ENCODE peak calls at places on chromosomes 7 and 10, in four cellular contexts. L is mesenchymal stem cell, B is HCT116, Q is Peyer's patch. D is an unnamed sample. For H3K9me3, the result is how much of the 10 kb centered on the place peaks cover.

GRCh38 chr7:67462781-67463191 is 466.2 kb downstream of the TYW1 start:
- DNase-seq in L (no peak), B (no peak), Q (no peak), D (no peak)

GRCh38 chr7:2355079-2356008 is 717 bp downstream of the EIF3B start:
- DNase-seq in L (peak), B (no peak), Q (no peak), D (peak)

GRCh38 chr7:55573234-55573504 is 867 bp upstream of the VOPP1 start:
- DNase-seq in B (no peak), Q (no peak), L (no peak), D (no peak)

GRCh38 chr10:100653957-100654834 is 91.2 kb upstream of the PAX2 start:
- DNase-seq in B (no peak), L (no peak), Q (no peak), D (no peak)

GRCh38 chr10:103847909-103848468 is 7.4 kb downstream of the SH3PXD2A start:
- DNase-seq in L (no peak), Q (no peak), B (peak), D (no peak)

GRCh38 chr7:155878250-155878649 is 66.0 kb upstream of the SHH start:
- DNase-seq in B (no peak), Q (no peak), L (no peak), D (no peak)

GRCh38 chr7:47479821-47480575 is 101.9 kb downstream of the TNS3 start:
- DNase-seq in B (no peak), L (no peak), Q (peak), D (no peak)

GRCh38 chr10:103295391-103296044 is 18.6 kb downstream of the INA start:
- DNase-seq in Q (no peak), B (no peak), L (peak), D (no peak)

GRCh38 chr10:122114156-122114747 is 125.3 kb downstream of the TACC2 start:
- DNase-seq in B (no peak), Q (no peak), L (peak), D (no peak)

GRCh38 chr10:80272793-80273522 is 16.5 kb downstream of the MAT1A start:
- DNase-seq in L (peak), B (no peak), Q (no peak), D (no peak)

DNA sequence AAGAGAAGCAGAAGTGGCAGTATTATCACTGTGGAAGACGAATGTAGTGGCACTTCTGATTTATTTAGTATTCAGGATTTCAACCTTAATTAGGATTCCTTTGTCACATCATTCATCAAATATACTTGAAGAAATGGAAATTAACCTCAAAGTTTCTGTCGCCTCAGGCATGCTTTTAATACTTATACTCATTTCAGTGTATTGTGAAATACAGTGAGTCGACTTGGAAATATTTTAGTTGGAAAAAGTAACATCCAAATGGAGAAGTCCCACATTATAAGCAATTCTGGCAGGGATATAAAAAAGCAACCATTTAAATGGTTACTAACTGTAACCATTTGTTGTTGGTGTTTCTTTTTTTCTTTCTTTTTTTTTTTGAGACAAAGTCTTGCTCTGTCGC is 648.8 kb downstream of the ARL4A start:
- DNase-seq in Q (no peak), B (no peak), L (peak), D (no peak)
- H3K4me3 ChIP-seq in Q (no peak), B (no peak), L (no peak), D (no peak)

GRCh38 chr10:784377-784758 is 94.9 kb upstream of the DIP2C start:
- DNase-seq in B (peak), L (no peak), Q (no peak), D (no peak)
- H3K27ac ChIP-seq in B (no peak), L (no peak), Q (no peak), D (no peak)

GRCh38 chr10:109275970-109276369 is 647.3 kb downstream of the XPNPEP1 start:
- DNase-seq in L (peak), Q (no peak), B (no peak), D (no peak)
- H3K9me3 ChIP-seq in L (under half), Q (under half), B (under half), D (under half)

GRCh38 chr10:15166325-15166724 is 2.2 kb downstream of the NMT2 start:
- DNase-seq in L (no peak), B (no peak), Q (no peak), D (no peak)
- H3K4me3 ChIP-seq in L (peak), B (no peak), Q (no peak), D (peak)

GRCh38 chr7:69739906-69740545 is 141.8 kb downstream of the AUTS2 start:
- DNase-seq in Q (no peak), L (peak), B (no peak), D (no peak)

GRCh38 chr7:69735582-69735981 is 137.3 kb downstream of the AUTS2 start:
- DNase-seq in L (no peak), Q (no peak), B (no peak), D (no peak)

GRCh38 chr7:69739182-69739581 is 140.9 kb downstream of the AUTS2 start:
- DNase-seq in L (no peak), Q (no peak), B (no peak), D (no peak)

GRCh38 chr7:69738396-69738889 is 140.2 kb downstream of the AUTS2 start:
- DNase-seq in B (no peak), Q (no peak), L (peak), D (no peak)

GRCh38 chr7:69736411-69736810 is 138.1 kb downstream of the AUTS2 start:
- DNase-seq in Q (no peak), L (no peak), B (no peak), D (no peak)
- H3K27ac ChIP-seq in Q (no peak), L (no peak), B (no peak), D (no peak)

DNA sequence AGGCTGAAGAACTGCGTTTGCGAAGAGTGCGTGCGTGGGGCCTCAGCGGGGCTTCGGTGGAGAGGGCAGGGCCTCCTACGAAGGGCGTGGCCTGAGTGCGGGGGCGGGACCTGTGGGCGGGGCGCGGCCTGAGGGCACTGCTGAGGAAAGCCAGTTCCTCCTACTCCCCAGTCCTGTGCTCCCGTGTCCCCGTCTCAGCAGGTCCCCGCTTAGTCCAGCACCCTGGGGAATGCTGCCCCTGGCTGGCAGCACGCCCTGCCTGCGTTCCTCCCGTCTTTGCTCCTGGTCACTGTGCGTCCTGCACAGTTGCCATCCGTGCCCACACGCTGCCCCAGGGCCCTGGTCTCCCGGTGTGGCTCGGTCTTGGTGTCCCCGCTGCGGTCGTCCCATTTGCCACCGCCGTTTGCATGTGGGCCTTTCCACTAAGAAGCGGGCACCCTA is 177.1 kb downstream of the ZNF248 start:
- DNase-seq in Q (no peak), B (no peak), L (no peak), D (no peak)
- H3K9me3 ChIP-seq in Q (under half), B (under half), L (under half), D (under half)

D was measured in CD8-positive, alpha-beta memory T cell.